ENCODE peak calls at places on chromosomes 7 and 10, in eight cellular contexts. A is stomach, C is adrenal gland, Q is HCT116, W is ovary, D is A549, G is prostate gland, L is K562. K is an unnamed sample.

GRCh38 chr10:13485623-13486022 is 43.2 kb downstream of the BEND7 start:
- DNase-seq in A (no peak), L (no peak), D (peak; percentile 5), C (no peak), W (no peak), G (no peak), Q (no peak), K (no peak)

GRCh38 chr10:80205478-80206276 is at the start of gene ANXA11:
- DNase-seq in L (peak; percentile 91), C (peak; percentile 72), A (peak; percentile 91), G (peak; percentile 84), Q (peak; percentile 61), D (peak; percentile 82), W (peak; percentile 81), K (peak; percentile 92)

GRCh38 chr10:17049195-17049594 is 80.4 kb downstream of the CUBN start:
- DNase-seq in L (peak; percentile 45), G (no peak), D (no peak), Q (no peak), C (no peak), A (no peak), W (no peak), K (no peak)

GRCh38 chr10:124296121-124296812 is 122.5 kb downstream of the OAT start:
- DNase-seq in Q (no peak), C (peak; percentile 3), G (no peak), A (no peak), L (no peak), W (no peak), D (no peak), K (no peak)

GRCh38 chr7:101589052-101589451 is 40.0 kb downstream of the MYL10 start:
- DNase-seq in W (no peak), D (no peak), L (no peak), G (no peak), C (no peak), Q (no peak), A (no peak), K (no peak)

GRCh38 chr7:129775695-129776396 is 164.3 kb downstream of the NRF1 start:
- DNase-seq in Q (no peak), G (no peak), A (no peak), D (no peak), W (no peak), L (no peak), C (no peak), K (no peak)

GRCh38 chr10:29009464-29009863 is 279.4 kb upstream of the LYZL1 start:
- DNase-seq in L (peak; percentile 90), D (no peak), G (no peak), C (no peak), Q (no peak), A (no peak), W (no peak), K (no peak)

GRCh38 chr10:29636178-29636577 is 1.4 kb upstream of the SVIL start:
- DNase-seq in Q (no peak), C (no peak), L (no peak), D (peak; percentile 67), W (no peak), A (no peak), G (no peak), K (no peak)

GRCh38 chr10:77049896-77050295 is 587.7 kb downstream of the KCNMA1 start:
- DNase-seq in L (no peak), G (no peak), Q (no peak), A (no peak), C (no peak), W (no peak), D (no peak), K (no peak)

DNA sequence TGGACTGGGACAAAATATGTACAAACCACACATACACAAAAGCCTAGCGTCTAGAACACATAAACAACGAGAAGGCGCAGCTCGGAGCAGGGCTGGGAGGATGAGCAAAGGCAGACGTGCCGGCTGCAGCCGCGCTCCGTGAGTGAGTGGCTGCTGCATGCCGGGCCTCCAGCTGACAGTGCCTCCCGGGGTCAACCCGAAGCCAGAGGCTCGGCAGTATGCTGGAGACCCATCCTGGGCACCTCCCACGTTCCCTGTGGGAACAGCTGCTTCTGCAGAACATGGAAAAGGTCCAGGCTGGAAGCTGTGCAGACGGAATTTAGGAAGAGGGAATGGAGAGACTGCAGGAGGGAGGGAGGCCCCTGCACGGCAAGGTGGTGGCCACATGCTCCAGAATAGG is 3.6 kb upstream of the GPR146 start:
- DNase-seq in W (peak; percentile 88), C (no peak), L (peak; percentile 52), Q (no peak), G (no peak), D (no peak), A (no peak), K (no peak)
- H3K4me3 ChIP-seq in W (no peak overlapping the region), C (no peak overlapping the region), L (no peak overlapping the region), Q (no peak overlapping the region), G (no peak overlapping the region), D (no peak overlapping the region), A (no peak overlapping the region), K (no peak overlapping the region)

GRCh38 chr10:32979041-32979440 is 21.0 kb upstream of the ITGB1 start:
- DNase-seq in L (no peak), W (no peak), Q (no peak), A (no peak), D (no peak), C (no peak), G (no peak), K (no peak)

GRCh38 chr10:32982293-32982709 is 24.3 kb upstream of the ITGB1 start:
- DNase-seq in L (no peak), G (no peak), C (no peak), Q (no peak), D (peak; percentile 93), A (no peak), W (no peak), K (no peak)

GRCh38 chr10:32981760-32982159 is 23.7 kb upstream of the ITGB1 start:
- DNase-seq in G (no peak), Q (no peak), C (peak; percentile 44), L (peak; percentile 52), A (peak; percentile 50), W (no peak), D (peak; percentile 92), K (peak; percentile 77)

GRCh38 chr10:32980242-32980557 is 22.2 kb upstream of the ITGB1 start:
- DNase-seq in Q (no peak), W (no peak), C (no peak), L (no peak), G (no peak), A (no peak), D (no peak), K (no peak)

DNA sequence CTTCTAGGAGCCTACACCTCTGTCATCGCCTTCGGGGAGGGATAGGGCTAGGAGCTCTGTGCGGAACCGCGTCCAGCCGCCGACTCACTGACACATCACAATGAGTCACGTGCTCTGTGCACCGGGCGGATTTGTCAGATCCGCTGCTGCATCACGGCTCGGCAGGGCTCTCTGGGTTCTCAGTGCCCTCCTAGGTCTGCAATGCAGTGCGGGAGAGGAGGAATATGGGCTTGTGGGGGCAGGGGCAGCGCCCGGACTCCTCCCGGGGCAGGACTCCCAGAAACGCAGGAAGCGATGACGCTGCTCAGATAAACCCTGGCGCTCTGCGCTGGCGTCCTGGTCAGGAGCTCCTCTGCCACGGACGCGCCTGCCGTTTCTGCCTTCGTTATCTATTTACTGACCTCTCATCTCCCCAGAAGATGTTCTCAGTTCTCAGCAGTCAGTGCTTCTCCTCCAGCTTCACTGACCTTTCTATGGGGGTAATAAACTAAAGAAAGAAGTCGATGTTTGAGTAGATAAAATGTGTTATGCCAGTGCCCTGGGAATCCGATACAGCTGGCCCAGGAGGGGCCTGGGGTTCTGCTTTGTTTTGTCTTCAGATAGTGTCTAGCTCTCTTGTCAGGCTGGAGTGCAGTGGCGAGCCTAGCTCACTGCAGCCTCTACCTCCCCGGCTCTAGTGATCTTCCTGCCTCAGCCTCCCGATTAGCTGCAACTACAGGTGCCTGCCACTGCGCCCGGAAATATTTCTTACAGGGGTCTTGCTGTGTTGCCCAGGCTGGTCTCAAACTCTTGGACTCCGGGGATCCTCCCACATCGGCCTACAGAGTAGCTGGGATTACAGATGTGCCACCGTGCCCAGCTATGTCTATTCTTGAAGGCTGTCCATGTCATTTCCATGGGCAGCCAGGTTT is 22.8 kb upstream of the ITGB1 start:
- DNase-seq in W (peak; percentile 79), C (peak; percentile 97), L (peak; percentile 93), A (peak; percentile 86), G (peak; percentile 86), Q (peak; percentile 96), D (peak; percentile 100), K (peak; percentile 92)
- TF ChIP-seq POLR2A in W (no peak), C (peak; percentile 86), L (peak; percentile 81), A (peak; percentile 46), G (peak; percentile 76), Q (no peak), D (peak; percentile 62), K (peak; percentile 97)

GRCh38 chr7:143407296-143408246 is 1.1 kb downstream of the EPHA1 start:
- DNase-seq in C (no peak), G (no peak), Q (no peak), A (no peak), W (no peak), L (no peak), D (no peak), K (no peak)

GRCh38 chr7:143405671-143406352 is 2.8 kb downstream of the EPHA1 start:
- DNase-seq in D (no peak), L (no peak), A (no peak), C (no peak), W (no peak), G (no peak), Q (no peak), K (no peak)

GRCh38 chr7:143408247-143408685 is 390 bp downstream of the EPHA1 start:
- DNase-seq in A (no peak), Q (no peak), G (no peak), D (no peak), C (no peak), W (no peak), L (no peak), K (no peak)

GRCh38 chr7:143410523-143411004 is 1.9 kb upstream of the EPHA1 start:
- DNase-seq in C (no peak), A (no peak), G (no peak), L (no peak), D (no peak), W (no peak), Q (no peak), K (no peak)

DNA sequence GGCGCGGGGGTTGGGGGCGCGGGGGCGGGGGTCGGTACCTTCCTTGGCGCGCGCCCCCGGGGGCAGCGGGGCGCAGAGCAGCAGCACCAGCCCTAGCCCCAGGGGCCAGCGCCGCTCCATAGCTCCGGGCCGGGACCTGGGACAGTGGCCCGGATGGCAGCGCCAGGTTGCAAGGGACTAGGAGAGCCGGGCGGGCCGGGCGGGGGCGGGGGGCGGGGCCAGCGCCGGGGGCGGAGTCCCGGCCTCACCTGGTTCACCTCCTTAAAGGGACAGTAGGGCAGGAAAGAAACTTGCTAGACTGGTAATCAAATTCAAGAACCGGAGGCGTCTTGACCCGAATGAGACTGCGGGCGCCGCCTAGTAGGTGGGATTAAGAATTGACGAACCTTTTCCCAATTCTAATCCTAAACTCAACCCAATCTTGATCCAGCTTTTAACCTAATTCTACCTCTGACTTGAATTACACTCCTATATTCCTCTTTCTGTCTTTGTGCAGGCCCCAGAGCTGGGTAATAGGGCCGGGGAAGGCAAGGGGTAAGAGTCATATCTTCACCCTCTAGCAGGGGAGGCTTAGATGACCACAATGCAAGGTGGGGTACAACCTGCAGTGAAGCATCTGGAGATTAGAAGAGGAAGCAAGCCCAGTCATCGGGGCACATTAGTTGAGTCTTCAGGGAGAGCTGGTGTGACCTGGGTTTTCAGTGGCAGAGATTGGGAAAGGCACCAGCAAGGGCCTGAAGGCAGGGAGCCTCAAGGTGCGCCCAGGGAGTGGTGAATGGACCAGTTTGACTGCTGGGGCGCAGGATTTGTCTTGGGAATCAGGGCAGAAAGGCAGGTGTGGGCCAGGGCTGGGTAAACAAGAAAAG is at the start of gene EPHA1:
- DNase-seq in W (no peak), G (peak; percentile 77), Q (peak; percentile 88), C (no peak), D (no peak), A (peak; percentile 78), L (peak; percentile 48), K (peak; percentile 75)
- H3K4me1 ChIP-seq in W (peaks cover 9% of the 10 kb centered on the region), G (no peaks in the 10 kb centered on the region), Q (peaks cover 22% of the 10 kb centered on the region), C (peaks cover 12% of the 10 kb centered on the region), D (peaks cover 7% of the 10 kb centered on the region), A (peaks cover 31% of the 10 kb centered on the region), L (peaks cover 7% of the 10 kb centered on the region), K (peaks cover 34% of the 10 kb centered on the region)

GRCh38 chr7:99531354-99531765 is 20.6 kb downstream of the FAM200A start:
- DNase-seq in D (peak; percentile 55), L (no peak), C (no peak), G (no peak), A (no peak), W (no peak), Q (no peak), K (no peak)
- H3K4me3 ChIP-seq in D (no peak overlapping the region), L (no peak overlapping the region), C (no peak overlapping the region), G (no peak overlapping the region), A (no peak overlapping the region), W (no peak overlapping the region), Q (no peak overlapping the region), K (no peak overlapping the region)

K was measured in transverse colon.